ENCODE peak calls at places on chromosomes 4 and X, in nine cellular contexts. One of them, this sample, is unnamed.

GRCh38 chr4:122826596-122827257 is at the start of gene FGF2:
- DNase-seq in CD8-positive, alpha-beta T cell: no peak
- DNase-seq in lower leg skin: peak
- DNase-seq in foreskin fibroblast: peak
- DNase-seq in endothelial cell of umbilical vein: peak
- DNase-seq in NB4: peak
- DNase-seq in psoas muscle: peak
- DNase-seq in stomach: peak
- DNase-seq in brain microvascular endothelial cell: peak
- DNase-seq in this sample: no peak

GRCh38 chrX:35919536-35920309 is at the start of gene CFAP47:
- DNase-seq in stomach: peak
- DNase-seq in endothelial cell of umbilical vein: no peak
- DNase-seq in brain microvascular endothelial cell: no peak
- DNase-seq in CD8-positive, alpha-beta T cell: no peak
- DNase-seq in NB4: no peak
- DNase-seq in psoas muscle: no peak
- DNase-seq in foreskin fibroblast: no peak
- DNase-seq in lower leg skin: no peak
- DNase-seq in this sample: peak

GRCh38 chr4:81493895-81494490 is 22.3 kb upstream of the RASGEF1B start:
- DNase-seq in psoas muscle: no peak
- DNase-seq in endothelial cell of umbilical vein: no peak
- DNase-seq in stomach: no peak
- DNase-seq in lower leg skin: no peak
- DNase-seq in NB4: peak
- DNase-seq in brain microvascular endothelial cell: no peak
- DNase-seq in foreskin fibroblast: no peak
- DNase-seq in CD8-positive, alpha-beta T cell: no peak
- DNase-seq in this sample: no peak

GRCh38 chr4:79292008-79292407 is 33.9 kb downstream of the NAA11 start:
- DNase-seq in endothelial cell of umbilical vein: no peak
- DNase-seq in lower leg skin: no peak
- DNase-seq in CD8-positive, alpha-beta T cell: no peak
- DNase-seq in brain microvascular endothelial cell: no peak
- DNase-seq in foreskin fibroblast: no peak
- DNase-seq in stomach: no peak
- DNase-seq in NB4: no peak
- DNase-seq in psoas muscle: no peak
- DNase-seq in this sample: no peak

GRCh38 chr4:152032722-152033131 is 271.9 kb upstream of the GATB start:
- DNase-seq in endothelial cell of umbilical vein: no peak
- DNase-seq in psoas muscle: no peak
- DNase-seq in lower leg skin: peak
- DNase-seq in foreskin fibroblast: peak
- DNase-seq in stomach: no peak
- DNase-seq in CD8-positive, alpha-beta T cell: no peak
- DNase-seq in brain microvascular endothelial cell: peak
- DNase-seq in NB4: no peak
- DNase-seq in this sample: peak

GRCh38 chr4:84451546-84451945 is 47.5 kb downstream of the NKX6-1 start:
- DNase-seq in psoas muscle: no peak
- DNase-seq in lower leg skin: no peak
- DNase-seq in NB4: peak
- DNase-seq in brain microvascular endothelial cell: peak
- DNase-seq in foreskin fibroblast: peak
- DNase-seq in CD8-positive, alpha-beta T cell: no peak
- DNase-seq in endothelial cell of umbilical vein: peak
- DNase-seq in stomach: no peak
- DNase-seq in this sample: no peak

GRCh38 chrX:115226929-115227328 is 7.0 kb downstream of the LRCH2 start:
- DNase-seq in brain microvascular endothelial cell: peak
- DNase-seq in foreskin fibroblast: peak
- DNase-seq in endothelial cell of umbilical vein: peak
- DNase-seq in stomach: no peak
- DNase-seq in lower leg skin: no peak
- DNase-seq in NB4: peak
- DNase-seq in psoas muscle: no peak
- DNase-seq in CD8-positive, alpha-beta T cell: no peak
- DNase-seq in this sample: no peak

GRCh38 chr4:924107-925096 is 7.7 kb downstream of the GAK start:
- DNase-seq in endothelial cell of umbilical vein: peak
- DNase-seq in stomach: no peak
- DNase-seq in CD8-positive, alpha-beta T cell: no peak
- DNase-seq in psoas muscle: no peak
- DNase-seq in foreskin fibroblast: peak
- DNase-seq in lower leg skin: no peak
- DNase-seq in brain microvascular endothelial cell: peak
- DNase-seq in NB4: peak
- DNase-seq in this sample: no peak

GRCh38 chrX:69133561-69134542 is 31.4 kb downstream of the PJA1 start:
- DNase-seq in psoas muscle: no peak
- DNase-seq in lower leg skin: no peak
- DNase-seq in foreskin fibroblast: peak
- DNase-seq in endothelial cell of umbilical vein: peak
- DNase-seq in CD8-positive, alpha-beta T cell: no peak
- DNase-seq in NB4: peak
- DNase-seq in stomach: no peak
- DNase-seq in brain microvascular endothelial cell: peak
- DNase-seq in this sample: peak

GRCh38 chrX:25810202-25810601 is 327.9 kb upstream of the MAGEB18 start:
- DNase-seq in CD8-positive, alpha-beta T cell: no peak
- DNase-seq in endothelial cell of umbilical vein: peak
- DNase-seq in stomach: no peak
- DNase-seq in psoas muscle: no peak
- DNase-seq in NB4: no peak
- DNase-seq in foreskin fibroblast: peak
- DNase-seq in brain microvascular endothelial cell: peak
- DNase-seq in lower leg skin: no peak
- DNase-seq in this sample: peak

GRCh38 chr4:178306565-178306964 is 864.3 kb upstream of the AGA start:
- DNase-seq in psoas muscle: no peak
- DNase-seq in foreskin fibroblast: no peak
- DNase-seq in lower leg skin: no peak
- DNase-seq in stomach: no peak
- DNase-seq in CD8-positive, alpha-beta T cell: no peak
- DNase-seq in NB4: no peak
- DNase-seq in brain microvascular endothelial cell: no peak
- DNase-seq in endothelial cell of umbilical vein: no peak
- DNase-seq in this sample: peak

GRCh38 chr4:24141836-24142235 is 252.0 kb upstream of the PPARGC1A start:
- DNase-seq in psoas muscle: no peak
- DNase-seq in stomach: no peak
- DNase-seq in foreskin fibroblast: peak
- DNase-seq in brain microvascular endothelial cell: no peak
- DNase-seq in endothelial cell of umbilical vein: no peak
- DNase-seq in NB4: no peak
- DNase-seq in CD8-positive, alpha-beta T cell: no peak
- DNase-seq in lower leg skin: no peak
- DNase-seq in this sample: no peak

GRCh38 chr4:113821851-113822250 is 60.3 kb upstream of the CAMK2D start:
- DNase-seq in stomach: no peak
- DNase-seq in NB4: no peak
- DNase-seq in psoas muscle: no peak
- DNase-seq in foreskin fibroblast: no peak
- DNase-seq in lower leg skin: no peak
- DNase-seq in endothelial cell of umbilical vein: no peak
- DNase-seq in brain microvascular endothelial cell: no peak
- DNase-seq in CD8-positive, alpha-beta T cell: no peak
- DNase-seq in this sample: no peak

GRCh38 chr4:145451895-145452294 is 29.8 kb upstream of the SMAD1 start:
- DNase-seq in CD8-positive, alpha-beta T cell: no peak
- DNase-seq in foreskin fibroblast: no peak
- DNase-seq in psoas muscle: no peak
- DNase-seq in NB4: no peak
- DNase-seq in lower leg skin: no peak
- DNase-seq in brain microvascular endothelial cell: no peak
- DNase-seq in endothelial cell of umbilical vein: no peak
- DNase-seq in stomach: no peak
- DNase-seq in this sample: no peak

GRCh38 chrX:15973299-15973698 is 118.7 kb upstream of the AP1S2 start:
- DNase-seq in brain microvascular endothelial cell: peak
- DNase-seq in stomach: no peak
- DNase-seq in psoas muscle: no peak
- DNase-seq in NB4: peak
- DNase-seq in CD8-positive, alpha-beta T cell: no peak
- DNase-seq in endothelial cell of umbilical vein: peak
- DNase-seq in foreskin fibroblast: peak
- DNase-seq in lower leg skin: no peak
- DNase-seq in this sample: no peak

GRCh38 chr4:158446106-158446505 is 75.6 kb upstream of the RXFP1 start:
- DNase-seq in psoas muscle: no peak
- DNase-seq in foreskin fibroblast: peak
- DNase-seq in NB4: no peak
- DNase-seq in brain microvascular endothelial cell: peak
- DNase-seq in CD8-positive, alpha-beta T cell: no peak
- DNase-seq in lower leg skin: no peak
- DNase-seq in stomach: no peak
- DNase-seq in endothelial cell of umbilical vein: no peak
- DNase-seq in this sample: no peak

GRCh38 chr4:127311924-127312323 is 320.8 kb upstream of the INTU start:
- DNase-seq in lower leg skin: no peak
- DNase-seq in stomach: no peak
- DNase-seq in endothelial cell of umbilical vein: no peak
- DNase-seq in CD8-positive, alpha-beta T cell: no peak
- DNase-seq in NB4: no peak
- DNase-seq in psoas muscle: no peak
- DNase-seq in brain microvascular endothelial cell: no peak
- DNase-seq in foreskin fibroblast: no peak
- DNase-seq in this sample: no peak

GRCh38 chrX:129622757-129623301 is 31.9 kb downstream of the APLN start:
- DNase-seq in stomach: no peak
- DNase-seq in lower leg skin: no peak
- DNase-seq in foreskin fibroblast: no peak
- DNase-seq in brain microvascular endothelial cell: peak
- DNase-seq in endothelial cell of umbilical vein: peak
- DNase-seq in CD8-positive, alpha-beta T cell: no peak
- DNase-seq in psoas muscle: no peak
- DNase-seq in NB4: no peak
- DNase-seq in this sample: no peak

GRCh38 chr4:85061974-85062373 is 95.5 kb upstream of the WDFY3 start:
- DNase-seq in stomach: no peak
- DNase-seq in foreskin fibroblast: no peak
- DNase-seq in NB4: no peak
- DNase-seq in brain microvascular endothelial cell: no peak
- DNase-seq in lower leg skin: no peak
- DNase-seq in psoas muscle: no peak
- DNase-seq in CD8-positive, alpha-beta T cell: no peak
- DNase-seq in endothelial cell of umbilical vein: no peak
- DNase-seq in this sample: no peak

GRCh38 chr4:75432683-75433082 is 81.5 kb downstream of the RCHY1 start:
- DNase-seq in foreskin fibroblast: peak
- DNase-seq in brain microvascular endothelial cell: peak
- DNase-seq in lower leg skin: no peak
- DNase-seq in CD8-positive, alpha-beta T cell: no peak
- DNase-seq in stomach: no peak
- DNase-seq in endothelial cell of umbilical vein: peak
- DNase-seq in psoas muscle: no peak
- DNase-seq in NB4: peak
- DNase-seq in this sample: no peak

DNA sequence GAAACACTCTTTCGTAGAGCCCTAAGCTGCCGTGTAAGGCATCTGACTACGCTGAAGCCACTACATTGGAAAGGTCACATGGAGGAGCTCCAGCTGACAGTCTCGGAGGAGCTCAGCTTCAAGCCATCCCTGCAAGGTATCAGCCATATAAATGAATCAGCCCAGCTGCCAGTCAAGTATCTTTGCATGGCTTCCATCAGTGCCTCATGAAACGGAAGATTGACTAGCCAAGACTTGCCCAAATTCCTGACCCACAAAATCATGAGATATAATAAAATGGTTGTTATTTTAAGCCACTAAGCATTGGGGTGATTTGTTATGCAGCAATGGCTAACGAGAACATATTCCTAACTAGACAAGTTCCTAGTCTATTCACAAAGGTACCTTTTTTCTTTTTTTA is 104.1 kb upstream of the SCOC start:
- DNase-seq in endothelial cell of umbilical vein: no peak
- DNase-seq in CD8-positive, alpha-beta T cell: no peak
- DNase-seq in NB4: no peak
- DNase-seq in lower leg skin: no peak
- DNase-seq in stomach: no peak
- DNase-seq in brain microvascular endothelial cell: no peak
- DNase-seq in psoas muscle: no peak
- DNase-seq in foreskin fibroblast: no peak
- DNase-seq in this sample: no peak
- H3K4me3 ChIP-seq in endothelial cell of umbilical vein: no peak
- H3K4me3 ChIP-seq in CD8-positive, alpha-beta T cell: no peak
- H3K4me3 ChIP-seq in NB4: no peak
- H3K4me3 ChIP-seq in lower leg skin: no peak
- H3K4me3 ChIP-seq in stomach: no peak
- H3K4me3 ChIP-seq in brain microvascular endothelial cell: no peak
- H3K4me3 ChIP-seq in psoas muscle: no peak
- H3K4me3 ChIP-seq in foreskin fibroblast: no peak
- H3K4me3 ChIP-seq in this sample: no peak

GRCh38 chr4:131638776-131639175 is 1510.3 kb upstream of the PCDH10 start:
- DNase-seq in CD8-positive, alpha-beta T cell: no peak
- DNase-seq in brain microvascular endothelial cell: no peak
- DNase-seq in psoas muscle: no peak
- DNase-seq in foreskin fibroblast: peak
- DNase-seq in lower leg skin: no peak
- DNase-seq in stomach: no peak
- DNase-seq in endothelial cell of umbilical vein: no peak
- DNase-seq in NB4: no peak
- DNase-seq in this sample: no peak

GRCh38 chr4:131649227-131649626 is 1499.9 kb upstream of the PCDH10 start:
- DNase-seq in brain microvascular endothelial cell: no peak
- DNase-seq in psoas muscle: no peak
- DNase-seq in endothelial cell of umbilical vein: no peak
- DNase-seq in CD8-positive, alpha-beta T cell: no peak
- DNase-seq in lower leg skin: no peak
- DNase-seq in NB4: no peak
- DNase-seq in stomach: no peak
- DNase-seq in foreskin fibroblast: no peak
- DNase-seq in this sample: no peak

GRCh38 chr4:131644619-131645018 is 1504.5 kb upstream of the PCDH10 start:
- DNase-seq in CD8-positive, alpha-beta T cell: no peak
- DNase-seq in foreskin fibroblast: peak
- DNase-seq in NB4: no peak
- DNase-seq in endothelial cell of umbilical vein: peak
- DNase-seq in brain microvascular endothelial cell: no peak
- DNase-seq in stomach: no peak
- DNase-seq in psoas muscle: no peak
- DNase-seq in lower leg skin: no peak
- DNase-seq in this sample: no peak
- TF ChIP-seq CTCF in CD8-positive, alpha-beta T cell: no peak
- TF ChIP-seq CTCF in foreskin fibroblast: peak
- TF ChIP-seq CTCF in NB4: no peak
- TF ChIP-seq CTCF in endothelial cell of umbilical vein: peak
- TF ChIP-seq CTCF in brain microvascular endothelial cell: peak
- TF ChIP-seq CTCF in stomach: no peak
- TF ChIP-seq CTCF in psoas muscle: no peak
- TF ChIP-seq CTCF in lower leg skin: no peak
- TF ChIP-seq CTCF in this sample: peak

GRCh38 chr4:87974856-87975462 is 555 bp upstream of the SPP1 start:
- DNase-seq in lower leg skin: no peak
- DNase-seq in endothelial cell of umbilical vein: no peak
- DNase-seq in NB4: peak
- DNase-seq in brain microvascular endothelial cell: no peak
- DNase-seq in CD8-positive, alpha-beta T cell: no peak
- DNase-seq in stomach: no peak
- DNase-seq in foreskin fibroblast: no peak
- DNase-seq in psoas muscle: no peak
- DNase-seq in this sample: no peak
- H3K4me3 ChIP-seq in lower leg skin: no peak
- H3K4me3 ChIP-seq in endothelial cell of umbilical vein: no peak
- H3K4me3 ChIP-seq in NB4: peak
- H3K4me3 ChIP-seq in brain microvascular endothelial cell: no peak
- H3K4me3 ChIP-seq in CD8-positive, alpha-beta T cell: no peak
- H3K4me3 ChIP-seq in stomach: no peak
- H3K4me3 ChIP-seq in foreskin fibroblast: no peak
- H3K4me3 ChIP-seq in psoas muscle: no peak
- H3K4me3 ChIP-seq in this sample: no peak

GRCh38 chr4:3122081-3122563 is 47.6 kb downstream of the HTT start:
- DNase-seq in brain microvascular endothelial cell: peak
- DNase-seq in endothelial cell of umbilical vein: peak
- DNase-seq in psoas muscle: no peak
- DNase-seq in lower leg skin: no peak
- DNase-seq in stomach: no peak
- DNase-seq in NB4: no peak
- DNase-seq in foreskin fibroblast: peak
- DNase-seq in CD8-positive, alpha-beta T cell: no peak
- DNase-seq in this sample: no peak
- TF ChIP-seq CTCF in brain microvascular endothelial cell: no peak
- TF ChIP-seq CTCF in endothelial cell of umbilical vein: no peak
- TF ChIP-seq CTCF in psoas muscle: no peak
- TF ChIP-seq CTCF in lower leg skin: no peak
- TF ChIP-seq CTCF in stomach: no peak
- TF ChIP-seq CTCF in NB4: no peak
- TF ChIP-seq CTCF in foreskin fibroblast: no peak
- TF ChIP-seq CTCF in CD8-positive, alpha-beta T cell: no peak
- TF ChIP-seq CTCF in this sample: no peak